ENCODE peak calls at places on chromosomes 12 and 14, in six cellular contexts. R, Z, U, Y, G and J are unnamed samples.

GRCh38 chr14:35849122-35849521 is 23.0 kb downstream of the BRMS1L start:
- DNase-seq in R (no peak), Z (no peak), U (no peak), Y (no peak), G (no peak), J (no peak)

GRCh38 chr12:1928439-1929121 is 10.1 kb upstream of the CACNA2D4 start:
- DNase-seq in R (no peak), Z (no peak), U (no peak), Y (no peak), G (no peak), J (no peak)

GRCh38 chr14:92644166-92644565 is 104.3 kb downstream of the LGMN start:
- DNase-seq in R (peak), Z (no peak), U (no peak), Y (no peak), G (no peak), J (peak)

GRCh38 chr14:92744198-92744597 is 4.2 kb downstream of the LGMN start:
- DNase-seq in R (no peak), Z (no peak), U (no peak), Y (no peak), G (no peak), J (no peak)

GRCh38 chr12:25926536-25926935 is 31.9 kb upstream of the RASSF8 start:
- DNase-seq in R (no peak), Z (no peak), U (no peak), Y (no peak), G (no peak), J (no peak)

GRCh38 chr14:77025744-77026165 is 2.8 kb downstream of the IRF2BPL start:
- DNase-seq in R (no peak), Z (no peak), U (no peak), Y (no peak), G (peak), J (no peak)

GRCh38 chr14:94748667-94749347 is 21.1 kb downstream of the GSC start:
- DNase-seq in R (peak), Z (peak), U (no peak), Y (no peak), G (no peak), J (peak)

GRCh38 chr12:79935624-79936040 is 735 bp upstream of the PPP1R12A start:
- DNase-seq in R (peak), Z (no peak), U (no peak), Y (no peak), G (no peak), J (no peak)

GRCh38 chr14:104536942-104537612 is 42.5 kb upstream of the C14orf180 start:
- DNase-seq in R (peak), Z (no peak), U (no peak), Y (peak), G (no peak), J (peak)

GRCh38 chr12:3438401-3438800 is 52.6 kb upstream of the PRMT8 start:
- DNase-seq in R (no peak), Z (no peak), U (no peak), Y (no peak), G (no peak), J (no peak)

GRCh38 chr12:90695415-90695814 is 259.6 kb downstream of the CCER1 start:
- DNase-seq in R (peak), Z (no peak), U (no peak), Y (no peak), G (no peak), J (peak)

GRCh38 chr14:90274019-90274418 is 17.7 kb downstream of the PSMC1 start:
- DNase-seq in R (no peak), Z (peak), U (no peak), Y (no peak), G (no peak), J (no peak)

GRCh38 chr14:51419685-51420084 is 179.6 kb downstream of the TMX1 start:
- DNase-seq in R (no peak), Z (no peak), U (no peak), Y (no peak), G (no peak), J (no peak)

GRCh38 chr14:69260246-69260978 is 454 bp downstream of the GALNT16 start:
- DNase-seq in R (peak), Z (peak), U (no peak), Y (no peak), G (peak), J (peak)